ENCODE peak calls at places on chromosomes 4 and X, in eight cellular contexts. One of them, this sample, is unnamed.

GRCh38 chr4:163540977-163541376 is 46.5 kb downstream of the TMA16 start:
- DNase-seq in left colon: no peak
- DNase-seq in WERI-Rb-1: no peak
- DNase-seq in frontal cortex: no peak
- DNase-seq in neural crest cell: no peak
- DNase-seq in AG09319: peak
- DNase-seq in NCI-H510A: no peak
- DNase-seq in PC-3: peak
- DNase-seq in this sample: no peak

GRCh38 chr4:94508841-94509240 is 57.1 kb downstream of the PDLIM5 start:
- DNase-seq in PC-3: no peak
- DNase-seq in NCI-H510A: no peak
- DNase-seq in WERI-Rb-1: no peak
- DNase-seq in AG09319: no peak
- DNase-seq in frontal cortex: no peak
- DNase-seq in neural crest cell: no peak
- DNase-seq in left colon: no peak
- DNase-seq in this sample: no peak

GRCh38 chrX:40550069-40550468 is 30.7 kb upstream of the ATP6AP2 start:
- DNase-seq in neural crest cell: no peak
- DNase-seq in NCI-H510A: peak
- DNase-seq in left colon: no peak
- DNase-seq in AG09319: no peak
- DNase-seq in WERI-Rb-1: peak
- DNase-seq in PC-3: no peak
- DNase-seq in frontal cortex: no peak
- DNase-seq in this sample: no peak

GRCh38 chrX:9644335-9644734 is 121.3 kb downstream of the GPR143 start:
- DNase-seq in neural crest cell: no peak
- DNase-seq in PC-3: no peak
- DNase-seq in NCI-H510A: peak
- DNase-seq in WERI-Rb-1: no peak
- DNase-seq in frontal cortex: no peak
- DNase-seq in left colon: no peak
- DNase-seq in AG09319: no peak
- DNase-seq in this sample: no peak

GRCh38 chr4:106358899-106359298 is 9.7 kb downstream of the GIMD1 start:
- DNase-seq in left colon: no peak
- DNase-seq in WERI-Rb-1: no peak
- DNase-seq in AG09319: no peak
- DNase-seq in PC-3: peak
- DNase-seq in NCI-H510A: no peak
- DNase-seq in neural crest cell: no peak
- DNase-seq in frontal cortex: no peak
- DNase-seq in this sample: no peak

GRCh38 chrX:68694429-68695205 is 47.2 kb downstream of the STARD8 start:
- DNase-seq in neural crest cell: no peak
- DNase-seq in AG09319: no peak
- DNase-seq in left colon: no peak
- DNase-seq in PC-3: no peak
- DNase-seq in frontal cortex: no peak
- DNase-seq in NCI-H510A: no peak
- DNase-seq in WERI-Rb-1: no peak
- DNase-seq in this sample: no peak

GRCh38 chrX:1727531-1728027 is 112.7 kb downstream of the ASMT start:
- DNase-seq in frontal cortex: no peak
- DNase-seq in neural crest cell: no peak
- DNase-seq in NCI-H510A: no peak
- DNase-seq in WERI-Rb-1: no peak
- DNase-seq in AG09319: no peak
- DNase-seq in left colon: no peak
- DNase-seq in PC-3: peak
- DNase-seq in this sample: no peak

GRCh38 chr4:38857354-38858096 is 908 bp upstream of the TLR6 start:
- DNase-seq in WERI-Rb-1: no peak
- DNase-seq in neural crest cell: no peak
- DNase-seq in left colon: no peak
- DNase-seq in frontal cortex: no peak
- DNase-seq in PC-3: peak
- DNase-seq in AG09319: no peak
- DNase-seq in NCI-H510A: no peak
- DNase-seq in this sample: no peak

GRCh38 chrX:9670136-9670905 is 95.3 kb downstream of the GPR143 start:
- DNase-seq in frontal cortex: no peak
- DNase-seq in neural crest cell: no peak
- DNase-seq in PC-3: no peak
- DNase-seq in left colon: no peak
- DNase-seq in WERI-Rb-1: no peak
- DNase-seq in AG09319: peak
- DNase-seq in NCI-H510A: no peak
- DNase-seq in this sample: no peak

GRCh38 chr4:152206185-152206584 is 329.7 kb downstream of the FBXW7 start:
- DNase-seq in neural crest cell: no peak
- DNase-seq in WERI-Rb-1: no peak
- DNase-seq in NCI-H510A: peak
- DNase-seq in frontal cortex: no peak
- DNase-seq in left colon: no peak
- DNase-seq in AG09319: no peak
- DNase-seq in PC-3: no peak
- DNase-seq in this sample: no peak

GRCh38 chr4:164888096-164888495 is 11.1 kb downstream of the APELA start:
- DNase-seq in NCI-H510A: no peak
- DNase-seq in WERI-Rb-1: no peak
- DNase-seq in frontal cortex: no peak
- DNase-seq in neural crest cell: no peak
- DNase-seq in PC-3: peak
- DNase-seq in left colon: no peak
- DNase-seq in AG09319: no peak
- DNase-seq in this sample: no peak

GRCh38 chr4:179328627-179329026 is 1886.4 kb upstream of the AGA start:
- DNase-seq in frontal cortex: no peak
- DNase-seq in AG09319: no peak
- DNase-seq in left colon: no peak
- DNase-seq in NCI-H510A: no peak
- DNase-seq in PC-3: no peak
- DNase-seq in neural crest cell: no peak
- DNase-seq in WERI-Rb-1: no peak
- DNase-seq in this sample: no peak

GRCh38 chrX:71102292-71102691 is 4.2 kb downstream of the CXorf65 start:
- DNase-seq in frontal cortex: no peak
- DNase-seq in AG09319: no peak
- DNase-seq in neural crest cell: no peak
- DNase-seq in left colon: no peak
- DNase-seq in NCI-H510A: no peak
- DNase-seq in WERI-Rb-1: no peak
- DNase-seq in PC-3: no peak
- DNase-seq in this sample: no peak

GRCh38 chr4:5676763-5677162 is 31.6 kb downstream of the EVC2 start:
- DNase-seq in PC-3: no peak
- DNase-seq in NCI-H510A: no peak
- DNase-seq in neural crest cell: no peak
- DNase-seq in WERI-Rb-1: no peak
- DNase-seq in left colon: no peak
- DNase-seq in frontal cortex: no peak
- DNase-seq in AG09319: no peak
- DNase-seq in this sample: no peak

GRCh38 chr4:183402771-183403170 is 41.7 kb upstream of the CDKN2AIP start:
- DNase-seq in neural crest cell: no peak
- DNase-seq in AG09319: no peak
- DNase-seq in PC-3: peak
- DNase-seq in frontal cortex: no peak
- DNase-seq in NCI-H510A: no peak
- DNase-seq in left colon: no peak
- DNase-seq in WERI-Rb-1: no peak
- DNase-seq in this sample: no peak

GRCh38 chr4:3013839-3014350 is 50.5 kb downstream of the GRK4 start:
- DNase-seq in NCI-H510A: no peak
- DNase-seq in AG09319: no peak
- DNase-seq in frontal cortex: no peak
- DNase-seq in neural crest cell: no peak
- DNase-seq in PC-3: no peak
- DNase-seq in left colon: no peak
- DNase-seq in WERI-Rb-1: no peak
- DNase-seq in this sample: no peak

GRCh38 chr4:38728651-38729141 is 54.1 kb downstream of the TLR10 start:
- DNase-seq in NCI-H510A: peak
- DNase-seq in AG09319: no peak
- DNase-seq in left colon: peak
- DNase-seq in PC-3: peak
- DNase-seq in WERI-Rb-1: peak
- DNase-seq in neural crest cell: no peak
- DNase-seq in frontal cortex: no peak
- DNase-seq in this sample: no peak

GRCh38 chr4:40980318-40980883 is 230.6 kb downstream of the NSUN7 start:
- DNase-seq in WERI-Rb-1: no peak
- DNase-seq in left colon: peak
- DNase-seq in neural crest cell: no peak
- DNase-seq in PC-3: peak
- DNase-seq in frontal cortex: no peak
- DNase-seq in NCI-H510A: no peak
- DNase-seq in AG09319: no peak
- DNase-seq in this sample: no peak

GRCh38 chr4:98747659-98748091 is 89.3 kb upstream of the TSPAN5 start:
- DNase-seq in neural crest cell: no peak
- DNase-seq in WERI-Rb-1: peak
- DNase-seq in left colon: peak
- DNase-seq in NCI-H510A: no peak
- DNase-seq in PC-3: no peak
- DNase-seq in AG09319: no peak
- DNase-seq in frontal cortex: no peak
- DNase-seq in this sample: no peak

GRCh38 chr4:73668806-73669205 is 48.6 kb upstream of the RASSF6 start:
- DNase-seq in NCI-H510A: peak
- DNase-seq in left colon: no peak
- DNase-seq in neural crest cell: no peak
- DNase-seq in AG09319: no peak
- DNase-seq in PC-3: no peak
- DNase-seq in frontal cortex: no peak
- DNase-seq in WERI-Rb-1: no peak
- DNase-seq in this sample: no peak

GRCh38 chr4:133921280-133922195 is 280.1 kb downstream of the PABPC4L start:
- DNase-seq in PC-3: peak
- DNase-seq in frontal cortex: no peak
- DNase-seq in neural crest cell: no peak
- DNase-seq in AG09319: no peak
- DNase-seq in left colon: no peak
- DNase-seq in NCI-H510A: no peak
- DNase-seq in WERI-Rb-1: peak
- DNase-seq in this sample: peak

GRCh38 chr4:54400802-54401201 is 171.7 kb downstream of the PDGFRA start:
- DNase-seq in NCI-H510A: no peak
- DNase-seq in neural crest cell: no peak
- DNase-seq in AG09319: peak
- DNase-seq in frontal cortex: peak
- DNase-seq in left colon: no peak
- DNase-seq in WERI-Rb-1: no peak
- DNase-seq in PC-3: peak
- DNase-seq in this sample: no peak

GRCh38 chrX:4825550-4825949 is 1112.1 kb upstream of the PRKX start:
- DNase-seq in AG09319: no peak
- DNase-seq in left colon: no peak
- DNase-seq in WERI-Rb-1: no peak
- DNase-seq in frontal cortex: no peak
- DNase-seq in PC-3: no peak
- DNase-seq in NCI-H510A: no peak
- DNase-seq in neural crest cell: no peak
- DNase-seq in this sample: no peak

GRCh38 chrX:9646471-9647038 is 119.1 kb downstream of the GPR143 start:
- DNase-seq in AG09319: no peak
- DNase-seq in neural crest cell: no peak
- DNase-seq in left colon: no peak
- DNase-seq in PC-3: no peak
- DNase-seq in WERI-Rb-1: no peak
- DNase-seq in frontal cortex: no peak
- DNase-seq in NCI-H510A: no peak
- DNase-seq in this sample: no peak

GRCh38 chrX:153886915-153887314 is 942 bp upstream of the L1CAM start:
- DNase-seq in NCI-H510A: no peak
- DNase-seq in neural crest cell: no peak
- DNase-seq in PC-3: no peak
- DNase-seq in left colon: no peak
- DNase-seq in frontal cortex: no peak
- DNase-seq in WERI-Rb-1: no peak
- DNase-seq in AG09319: no peak
- DNase-seq in this sample: no peak

GRCh38 chr4:11765849-11766453 is 337.3 kb upstream of the HS3ST1 start:
- DNase-seq in frontal cortex: no peak
- DNase-seq in NCI-H510A: no peak
- DNase-seq in AG09319: no peak
- DNase-seq in WERI-Rb-1: peak
- DNase-seq in left colon: peak
- DNase-seq in neural crest cell: peak
- DNase-seq in PC-3: peak
- DNase-seq in this sample: no peak

GRCh38 chr4:112515278-112516075 is 503 bp downstream of the NEUROG2 start:
- DNase-seq in WERI-Rb-1: peak
- DNase-seq in frontal cortex: peak
- DNase-seq in AG09319: no peak
- DNase-seq in neural crest cell: peak
- DNase-seq in left colon: peak
- DNase-seq in PC-3: peak
- DNase-seq in NCI-H510A: no peak
- DNase-seq in this sample: no peak

This sample was measured in D721Med.